ENCODE peak calls at places on chromosomes 7 and 10, in five cellular contexts. F, V, H, K and J are unnamed samples.

GRCh38 chr10:23197416-23197861 is 5.3 kb downstream of the PTF1A start:
- DNase-seq in V (no peak), H (no peak), F (no peak), K (no peak), J (no peak)

GRCh38 chr10:4260483-4260882 is 475.5 kb upstream of the KLF6 start:
- DNase-seq in V (no peak), K (no peak), F (no peak), H (no peak), J (no peak)

GRCh38 chr7:55386541-55386940 is 21.4 kb downstream of the LANCL2 start:
- DNase-seq in F (no peak), K (no peak), V (no peak), H (no peak), J (no peak)

GRCh38 chr10:77377034-77377433 is 260.6 kb downstream of the KCNMA1 start:
- DNase-seq in V (no peak), K (no peak), F (no peak), H (no peak), J (no peak)

GRCh38 chr10:58143944-58144343 is 123.8 kb downstream of the IPMK start:
- DNase-seq in K (no peak), V (no peak), F (no peak), H (no peak), J (no peak)

GRCh38 chr7:136000288-136000913 is 23.2 kb upstream of the MTPN start:
- DNase-seq in K (no peak), H (no peak), V (no peak), F (peak; percentile 9), J (no peak)

GRCh38 chr10:9175200-9175599 is 1120.7 kb downstream of the GATA3 start:
- DNase-seq in V (no peak), K (no peak), F (no peak), H (no peak), J (no peak)

GRCh38 chr10:132306951-132307751 is 599 bp downstream of the STK32C start:
- DNase-seq in K (no peak), F (peak; percentile 57), H (no peak), V (no peak), J (no peak)

GRCh38 chr7:109059089-109059488 is 489.4 kb downstream of the DNAJB9 start:
- DNase-seq in K (no peak), V (no peak), F (no peak), H (no peak), J (no peak)

GRCh38 chr7:70599446-70600190 is 532.3 kb upstream of the GALNT17 start:
- DNase-seq in H (no peak), V (no peak), K (no peak), F (no peak), J (no peak)

GRCh38 chr7:64509583-64509982 is 53.3 kb downstream of the ZNF680 start:
- DNase-seq in V (no peak), F (no peak), H (no peak), K (no peak), J (no peak)

GRCh38 chr10:110919971-110920881 is 822 bp downstream of the SHOC2 start:
- DNase-seq in F (no peak), V (peak; percentile 69), H (no peak), K (no peak), J (peak; percentile 42)

GRCh38 chr10:117004627-117005453 is at the start of gene SHTN1:
- DNase-seq in K (no peak), H (peak; percentile 31), F (peak; percentile 70), V (no peak), J (peak; percentile 78)

GRCh38 chr7:42107484-42107883 is 129.5 kb downstream of the GLI3 start:
- DNase-seq in H (no peak), F (no peak), V (no peak), K (peak; percentile 88), J (peak; percentile 45)

GRCh38 chr7:7969306-7970112 is 913 bp downstream of the GLCCI1 start:
- DNase-seq in H (no peak), K (peak; percentile 48), V (no peak), F (no peak), J (peak; percentile 22)

GRCh38 chr10:44924261-44925040 is 13.3 kb downstream of the TMEM72 start:
- DNase-seq in H (no peak), F (no peak), K (no peak), V (no peak), J (no peak)

GRCh38 chr10:125979976-125980375 is 83.6 kb downstream of the FANK1 start:
- DNase-seq in V (no peak), F (no peak), K (no peak), H (no peak), J (no peak)

GRCh38 chr7:91287685-91288084 is 23.5 kb downstream of the FZD1 start:
- DNase-seq in K (no peak), V (no peak), H (no peak), F (no peak), J (no peak)

GRCh38 chr7:23470290-23471089 is at the start of gene IGF2BP3:
- DNase-seq in V (peak; percentile 87), K (peak; percentile 98), F (peak; percentile 91), H (peak; percentile 91), J (peak; percentile 60)

GRCh38 chr7:130598056-130598455 is 70.5 kb downstream of the COPG2 start:
- DNase-seq in V (no peak), K (no peak), F (no peak), H (no peak), J (no peak)

GRCh38 chr7:130595986-130596385 is 72.6 kb downstream of the COPG2 start:
- DNase-seq in K (no peak), F (no peak), H (no peak), V (no peak), J (no peak)

DNA sequence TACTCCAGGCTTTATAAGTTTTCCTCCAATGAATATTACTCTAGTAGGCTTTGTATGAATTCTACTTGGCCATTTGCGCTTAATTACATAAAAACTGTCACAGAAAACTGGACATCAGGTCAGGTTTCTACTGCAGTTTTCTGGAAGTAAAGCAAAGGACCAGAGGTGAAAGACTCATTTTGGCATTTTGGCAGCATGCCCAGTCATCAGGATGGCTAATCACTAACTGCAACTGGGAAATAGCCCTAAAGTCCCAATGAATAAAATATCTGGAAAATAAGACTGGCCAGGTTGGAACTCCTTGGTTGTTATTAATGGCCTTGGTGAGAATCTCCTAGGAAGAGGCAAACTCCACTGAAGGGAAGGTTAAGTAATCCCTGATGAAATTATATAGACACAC is 75.5 kb downstream of the COPG2 start:
- DNase-seq in K (no peak), V (no peak), H (no peak), F (no peak), J (no peak)
- TF ChIP-seq SUZ12 in K (no peak), V (no peak), H (no peak), F (no peak), J (no peak)

DNA sequence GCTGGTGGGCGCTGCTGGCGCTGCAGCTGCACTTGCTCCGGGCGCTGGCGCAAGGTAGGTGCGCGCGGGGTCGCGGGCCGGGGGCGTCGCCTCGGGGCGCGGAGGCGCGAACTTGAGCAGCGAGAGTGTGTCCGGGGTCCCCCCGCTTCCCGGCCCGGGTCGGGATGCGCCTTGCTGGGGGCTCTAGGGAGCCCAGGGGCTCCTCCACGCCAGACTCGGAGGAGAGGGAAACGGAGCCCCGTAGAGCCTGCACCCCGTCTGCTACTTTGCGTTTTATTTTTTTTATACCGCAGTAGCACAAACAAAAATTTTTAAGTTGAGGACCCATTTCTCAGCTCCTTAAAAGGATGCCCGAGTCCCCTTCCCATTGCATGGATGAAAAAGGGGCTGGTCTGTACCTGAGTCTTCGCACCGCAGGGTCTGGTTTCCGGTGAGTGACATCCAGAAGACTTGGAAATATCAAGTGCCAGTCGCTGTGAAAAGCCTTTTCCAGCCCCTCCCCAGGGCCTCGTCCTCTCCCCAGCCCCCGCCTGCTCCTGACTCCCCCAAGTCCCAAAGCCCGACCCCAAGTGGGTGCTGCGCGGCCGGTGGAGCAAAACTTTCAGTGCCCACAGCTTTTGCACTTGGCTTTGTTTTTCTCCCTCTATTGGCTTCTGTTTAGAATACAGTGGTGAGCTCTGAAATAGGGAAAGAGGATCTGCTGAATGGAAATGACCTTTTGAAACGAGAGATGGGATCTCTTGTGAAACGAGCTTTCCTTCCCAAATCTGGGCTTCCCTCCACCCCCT is 973 bp downstream of the SDK1 start:
- DNase-seq in H (no peak), F (peak; percentile 18), K (no peak), V (no peak), J (peak; percentile 32)
- TF ChIP-seq SUZ12 in H (no peak), F (no peak), K (no peak), V (no peak), J (no peak)

DNA sequence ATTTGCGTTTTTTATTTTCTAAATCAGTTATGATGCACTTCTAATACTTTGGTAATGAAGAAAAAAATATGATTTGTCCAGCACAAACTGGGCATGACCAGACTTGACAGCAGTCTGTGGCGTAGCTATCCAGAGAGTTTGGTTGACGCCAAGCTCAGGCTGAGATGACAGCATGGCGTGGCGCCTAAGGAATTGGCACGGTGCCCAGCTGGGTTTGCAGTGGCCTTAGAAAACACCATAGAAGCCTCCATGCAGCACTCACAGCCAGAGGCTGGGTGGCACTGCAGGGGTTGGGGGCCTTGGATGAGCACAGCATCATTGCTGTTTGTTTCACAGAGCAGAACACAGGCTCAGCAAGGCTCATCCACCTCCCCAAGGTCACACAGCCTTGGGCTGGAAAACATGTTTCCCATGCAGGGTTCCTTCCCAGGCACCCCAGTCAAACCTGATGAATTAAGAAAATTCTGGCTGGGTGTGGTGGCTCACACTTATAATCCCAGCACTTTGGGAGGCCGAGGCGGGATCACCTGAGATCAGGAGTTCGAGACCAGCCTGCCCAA is 88.9 kb downstream of the GTF2IRD1 start:
- DNase-seq in H (no peak), F (no peak), K (no peak), V (no peak), J (no peak)
- TF ChIP-seq SUZ12 in H (no peak), F (no peak), K (no peak), V (no peak), J (no peak)

DNA sequence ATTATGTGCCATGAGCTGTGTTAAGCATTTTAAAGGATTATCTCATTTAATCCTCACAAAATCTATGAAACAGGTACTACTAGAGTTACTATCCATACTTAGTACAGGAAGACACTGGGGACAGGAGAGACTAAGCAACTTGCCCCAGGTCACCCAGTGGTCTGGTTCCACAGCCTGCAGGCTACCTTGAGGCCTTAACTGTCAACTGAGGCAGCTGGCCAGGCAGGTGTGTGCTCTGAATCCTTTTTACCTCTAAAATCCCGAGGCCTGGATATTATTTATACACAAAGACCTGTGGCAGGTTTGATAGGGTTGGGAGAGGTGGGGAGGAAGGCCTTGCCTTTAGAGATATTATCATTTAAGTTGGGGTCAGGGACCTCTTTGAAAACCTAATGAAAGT is 3.1 kb downstream of the ZNF777 start:
- DNase-seq in H (no peak), F (no peak), V (no peak), K (no peak), J (no peak)
- TF ChIP-seq SUZ12 in H (no peak), F (no peak), V (no peak), K (no peak), J (no peak)

DNA sequence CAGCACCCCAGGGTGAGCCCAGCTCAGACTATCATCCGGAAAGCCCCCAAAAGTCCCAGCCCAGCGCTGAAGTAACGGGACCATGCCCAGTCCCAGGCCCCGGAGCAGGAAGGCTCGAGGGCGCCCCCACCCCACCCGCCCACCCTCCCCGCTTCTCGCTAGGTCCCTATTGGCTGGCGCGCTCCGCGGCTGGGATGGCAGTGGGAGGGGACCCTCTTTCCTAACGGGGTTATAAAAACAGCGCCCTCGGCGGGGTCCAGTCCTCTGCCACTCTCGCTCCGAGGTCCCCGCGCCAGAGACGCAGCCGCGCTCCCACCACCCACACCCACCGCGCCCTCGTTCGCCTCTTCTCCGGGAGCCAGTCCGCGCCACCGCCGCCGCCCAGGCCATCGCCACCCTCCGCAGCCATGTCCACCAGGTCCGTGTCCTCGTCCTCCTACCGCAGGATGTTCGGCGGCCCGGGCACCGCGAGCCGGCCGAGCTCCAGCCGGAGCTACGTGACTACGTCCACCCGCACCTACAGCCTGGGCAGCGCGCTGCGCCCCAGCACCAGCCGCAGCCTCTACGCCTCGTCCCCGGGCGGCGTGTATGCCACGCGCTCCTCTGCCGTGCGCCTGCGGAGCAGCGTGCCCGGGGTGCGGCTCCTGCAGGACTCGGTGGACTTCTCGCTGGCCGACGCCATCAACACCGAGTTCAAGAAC is 1.1 kb downstream of the VIM start:
- DNase-seq in K (no peak), V (no peak), H (no peak), F (no peak), J (peak; percentile 58)
- TF ChIP-seq SUZ12 in K (no peak), V (no peak), H (no peak), F (no peak), J (no peak)

GRCh38 chr10:31582365-31583052 is 263.5 kb downstream of the ZEB1 start:
- DNase-seq in V (no peak), K (no peak), F (no peak), H (no peak), J (no peak)
- TF ChIP-seq SUZ12 in V (no peak), K (no peak), F (no peak), H (no peak), J (no peak)